ENCODE peak calls at places on chromosomes 3 and 15, in five cellular contexts. F is nephron progenitor cell; E is stimulated activated CD4-positive, alpha-beta T cell treated with anti-CD3 and anti-CD28 coated beads, Interleukin-4, amount 100 ng/mL, for 4 hours; I is hypothalamus; W is left cardiac atrium. K is an unnamed sample.

GRCh38 chr15:78340243-78341056 is at the start of gene CRABP1:
- DNase-seq in I (no peak), F (peak), W (no peak), E (no peak), K (no peak)

GRCh38 chr3:121896823-121897222 is 2.6 kb downstream of the SLC15A2 start:
- DNase-seq in F (no peak), I (no peak), W (no peak), E (no peak), K (no peak)

GRCh38 chr15:52334491-52335160 is 39.0 kb upstream of the MYO5C start:
- DNase-seq in W (no peak), E (no peak), I (no peak), F (no peak), K (no peak)

GRCh38 chr15:77037475-77038209 is 33.3 kb downstream of the TSPAN3 start:
- DNase-seq in I (no peak), F (no peak), E (peak), W (no peak), K (no peak)

GRCh38 chr15:68552773-68553172 is 26.0 kb upstream of the CORO2B start:
- DNase-seq in F (no peak), W (no peak), I (peak), E (no peak), K (peak)

GRCh38 chr3:72848703-72849081 is 447 bp upstream of the SHQ1 start:
- DNase-seq in I (no peak), F (no peak), E (peak), W (no peak), K (no peak)

GRCh38 chr3:3015472-3016089 is 94.6 kb downstream of the IL5RA start:
- DNase-seq in F (no peak), E (no peak), W (no peak), I (no peak), K (no peak)

GRCh38 chr3:146558811-146559210 is 14.4 kb upstream of the PLSCR1 start:
- DNase-seq in F (no peak), W (no peak), E (no peak), I (no peak), K (no peak)

GRCh38 chr15:48616216-48616615 is 29.3 kb downstream of the FBN1 start:
- DNase-seq in W (no peak), I (no peak), E (no peak), F (no peak), K (no peak)

GRCh38 chr3:67863869-67864268 is 209.5 kb upstream of the SUCLG2 start:
- DNase-seq in E (no peak), W (no peak), I (no peak), F (no peak), K (no peak)

GRCh38 chr15:45715528-45715927 is 80.7 kb downstream of the SQOR start:
- DNase-seq in W (no peak), E (no peak), F (no peak), I (no peak), K (no peak)

GRCh38 chr15:91456921-91457320 is 356.9 kb downstream of the SV2B start:
- DNase-seq in I (no peak), F (no peak), E (no peak), W (no peak), K (no peak)

GRCh38 chr3:171157286-171157685 is 130.8 kb upstream of the SLC2A2 start:
- DNase-seq in E (no peak), W (peak), I (no peak), F (peak), K (no peak)